ENCODE peak calls at places on chromosomes 12 and 14, in six cellular contexts. B, Y, O, K, H and U are unnamed samples.

GRCh38 chr12:87274594-87275245 is 754.5 kb downstream of the C12orf50 start:
- DNase-seq in O (no peak), H (no peak), K (peak), Y (no peak), B (no peak), U (no peak)

GRCh38 chr12:120439646-120440247 is 1.8 kb downstream of the COX6A1 start:
- DNase-seq in B (peak), K (peak), O (no peak), Y (no peak), H (no peak), U (no peak)

GRCh38 chr14:87043667-87044200 is 949.2 kb downstream of the GALC start:
- DNase-seq in H (no peak), O (no peak), Y (no peak), B (no peak), K (no peak), U (no peak)

GRCh38 chr12:9649532-9649940 is 20.0 kb upstream of the CLEC2D start:
- DNase-seq in H (no peak), O (no peak), Y (no peak), B (no peak), K (no peak), U (no peak)

GRCh38 chr12:49885663-49886461 is 17.8 kb downstream of the FAIM2 start:
- DNase-seq in H (peak), B (no peak), O (no peak), K (no peak), Y (no peak), U (no peak)

GRCh38 chr14:61426048-61426447 is 104.7 kb downstream of the PRKCH start:
- DNase-seq in H (no peak), Y (no peak), B (no peak), K (no peak), O (no peak), U (no peak)

GRCh38 chr12:33330940-33331339 is 108.7 kb downstream of the SYT10 start:
- DNase-seq in K (no peak), O (no peak), Y (no peak), B (no peak), H (no peak), U (no peak)

GRCh38 chr12:20183563-20183962 is 184.8 kb upstream of the PDE3A start:
- DNase-seq in B (peak), H (no peak), O (no peak), Y (no peak), K (peak), U (no peak)

GRCh38 chr12:125079943-125080645 is 14.9 kb downstream of the AACS start:
- DNase-seq in O (no peak), B (no peak), H (peak), Y (no peak), K (peak), U (no peak)

GRCh38 chr12:47636908-47637780 is 68.7 kb downstream of the RPAP3 start:
- DNase-seq in O (no peak), H (peak), K (peak), B (no peak), Y (no peak), U (no peak)

GRCh38 chr12:118127867-118128266 is 8.1 kb upstream of the PEBP1 start:
- DNase-seq in O (no peak), Y (no peak), B (no peak), K (no peak), H (no peak), U (no peak)

GRCh38 chr12:27535318-27535717 is 11.3 kb downstream of the PPFIBP1 start:
- DNase-seq in Y (no peak), B (no peak), H (no peak), K (no peak), O (no peak), U (no peak)

GRCh38 chr14:102605026-102605425 is 12.6 kb downstream of the RCOR1 start:
- DNase-seq in Y (peak), H (no peak), K (no peak), B (no peak), O (no peak), U (no peak)

GRCh38 chr14:106790189-106791036 is 1264.0 kb downstream of the TMEM121 start:
- DNase-seq in B (no peak), H (peak), K (no peak), O (no peak), Y (no peak), U (no peak)

GRCh38 chr14:99537399-99537798 is 56.2 kb downstream of the CCNK start:
- DNase-seq in Y (no peak), O (no peak), H (no peak), B (peak), K (peak), U (peak)

GRCh38 chr12:30997685-30998440 is 71.3 kb downstream of the TSPAN11 start:
- DNase-seq in B (no peak), Y (no peak), O (no peak), K (no peak), H (peak), U (no peak)

GRCh38 chr12:92042791-92043531 is 102.7 kb downstream of the BTG1 start:
- DNase-seq in H (no peak), K (no peak), B (no peak), O (no peak), Y (no peak), U (no peak)

GRCh38 chr14:64506751-64507150 is 2.2 kb downstream of the ZBTB1 start:
- DNase-seq in K (no peak), H (no peak), O (no peak), Y (no peak), B (no peak), U (no peak)

GRCh38 chr12:26277511-26278246 is 82.3 kb downstream of the SSPN start:
- DNase-seq in H (no peak), K (no peak), B (peak), O (no peak), Y (no peak), U (no peak)

GRCh38 chr12:107610030-107610859 is 75.4 kb upstream of the PWP1 start:
- DNase-seq in O (no peak), H (no peak), Y (no peak), K (peak), B (peak), U (peak)

GRCh38 chr12:132432721-132433577 is 57.0 kb upstream of the FBRSL1 start:
- DNase-seq in O (no peak), B (no peak), Y (no peak), K (peak), H (no peak), U (no peak)

GRCh38 chr14:34472706-34473279 is 10.8 kb upstream of the SPTSSA start:
- DNase-seq in O (no peak), B (no peak), K (no peak), H (no peak), Y (no peak), U (no peak)

GRCh38 chr12:102958830-102959176 is 1.3 kb downstream of the ASCL1 start:
- DNase-seq in O (no peak), B (no peak), H (no peak), Y (no peak), K (no peak), U (no peak)

GRCh38 chr12:102957339-102958050 is at the start of gene ASCL1:
- DNase-seq in H (no peak), Y (no peak), O (no peak), K (peak), B (no peak), U (no peak)

GRCh38 chr12:102956738-102957338 is 636 bp upstream of the ASCL1 start:
- DNase-seq in K (no peak), B (no peak), H (no peak), Y (no peak), O (no peak), U (no peak)

GRCh38 chr12:102959391-102959790 is 1.9 kb downstream of the ASCL1 start:
- DNase-seq in H (no peak), K (no peak), Y (no peak), B (no peak), O (no peak), U (no peak)

GRCh38 chr12:102958073-102958829 is 777 bp downstream of the ASCL1 start:
- DNase-seq in H (no peak), K (no peak), Y (no peak), O (no peak), B (peak), U (no peak)
- H3K4me3 ChIP-seq in H (peak), K (peak), Y (peak), O (peak), B (peak), U (peak)

DNA sequence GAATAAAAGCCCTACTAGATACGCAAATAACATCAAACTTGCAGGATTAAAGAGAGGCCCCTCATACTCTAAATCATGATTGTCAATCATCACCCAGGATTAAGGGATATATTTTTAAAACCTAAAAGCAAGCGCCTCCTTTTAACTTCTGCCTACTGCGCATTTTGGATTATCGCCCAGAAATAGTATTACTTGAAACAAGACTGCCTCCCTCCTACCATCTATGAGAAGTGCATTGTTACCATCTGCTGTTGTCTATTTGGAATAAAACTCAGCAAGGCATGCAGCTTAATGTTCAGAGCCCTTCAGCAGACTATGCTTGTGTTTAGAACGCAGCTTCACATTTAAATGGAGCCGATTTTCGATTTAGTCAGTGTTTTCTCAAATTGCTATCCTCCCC is 79.6 kb downstream of the EXOC5 start:
- DNase-seq in B (peak), O (no peak), H (no peak), K (peak), Y (no peak), U (peak)
- TF ChIP-seq CTCF in B (no peak), O (peak), H (no peak), K (peak), Y (no peak), U (peak)

GRCh38 chr12:70927356-70927755 is 6.8 kb upstream of the PTPRR start:
- DNase-seq in Y (no peak), B (no peak), H (no peak), O (no peak), K (no peak), U (no peak)

GRCh38 chr12:70929029-70929428 is 8.5 kb upstream of the PTPRR start:
- DNase-seq in Y (no peak), K (no peak), B (no peak), H (no peak), O (no peak), U (no peak)

GRCh38 chr12:70933133-70933532 is 12.6 kb upstream of the PTPRR start:
- DNase-seq in Y (no peak), K (no peak), H (no peak), O (no peak), B (no peak), U (no peak)

GRCh38 chr12:70925542-70925941 is 5.0 kb upstream of the PTPRR start:
- DNase-seq in K (no peak), H (no peak), O (no peak), Y (no peak), B (no peak), U (no peak)

GRCh38 chr12:70928066-70928465 is 7.5 kb upstream of the PTPRR start:
- DNase-seq in O (no peak), K (no peak), B (no peak), Y (no peak), H (no peak), U (no peak)
- H3K4me3 ChIP-seq in O (no peak), K (no peak), B (no peak), Y (no peak), H (no peak), U (no peak)

GRCh38 chr12:17976202-17976601 is 113.8 kb downstream of the RERGL start:
- DNase-seq in K (no peak), H (no peak), O (no peak), Y (no peak), B (no peak), U (no peak)
- TF ChIP-seq CTCF in K (peak), H (no peak), O (peak), Y (no peak), B (peak), U (peak)

DNA sequence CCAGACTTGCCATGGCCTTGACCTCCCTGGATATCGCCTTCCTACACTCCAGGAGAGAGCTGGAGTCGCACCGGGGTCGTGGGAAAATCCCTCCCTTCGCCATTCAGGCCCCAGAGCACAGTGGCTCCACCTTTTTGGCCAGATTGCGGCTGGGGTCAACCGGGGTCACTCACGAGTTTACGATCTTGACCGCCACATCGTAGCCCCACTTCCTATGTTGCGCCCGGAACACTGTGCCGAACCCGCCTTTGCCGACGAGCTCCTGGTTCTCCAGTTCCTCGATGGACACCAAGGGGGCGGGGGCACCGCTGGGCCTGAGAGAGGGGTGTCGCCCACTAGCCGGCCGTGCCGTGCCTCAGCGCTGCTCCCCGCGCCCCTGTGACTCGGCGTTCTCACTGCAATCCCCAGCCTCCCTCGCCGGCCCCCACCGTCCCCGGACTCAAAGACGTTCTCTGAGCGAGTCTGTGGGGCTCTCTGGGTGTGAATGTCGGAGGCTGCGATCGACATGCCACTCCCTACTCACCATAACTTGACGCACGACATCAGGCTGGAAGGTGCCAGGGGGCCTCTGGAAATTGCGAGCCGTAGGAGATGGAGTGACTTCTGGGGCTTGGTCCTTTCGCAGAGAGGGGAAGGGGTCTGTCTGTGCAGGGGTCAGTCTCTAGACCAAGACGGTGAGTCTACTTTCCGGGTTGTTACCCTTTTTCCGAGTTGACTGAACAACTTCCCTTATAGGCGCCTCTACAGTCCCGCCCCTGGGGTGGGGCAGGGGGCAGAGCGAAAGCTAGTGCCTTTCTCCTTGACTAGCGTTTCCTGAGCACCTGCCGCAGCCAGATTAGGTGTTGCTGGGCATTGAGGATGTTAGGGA is at the start of gene RIPK3:
- DNase-seq in Y (no peak), K (no peak), B (no peak), H (peak), O (no peak), U (no peak)
- H3K4me3 ChIP-seq in Y (peak), K (no peak), B (peak), H (peak), O (no peak), U (no peak)

GRCh38 chr14:33435911-33436310 is 497.2 kb downstream of the NPAS3 start:
- DNase-seq in H (no peak), K (peak), Y (no peak), B (peak), O (no peak), U (peak)

GRCh38 chr14:33430414-33430813 is 491.7 kb downstream of the NPAS3 start:
- DNase-seq in O (no peak), H (no peak), Y (no peak), B (no peak), K (no peak), U (no peak)

DNA sequence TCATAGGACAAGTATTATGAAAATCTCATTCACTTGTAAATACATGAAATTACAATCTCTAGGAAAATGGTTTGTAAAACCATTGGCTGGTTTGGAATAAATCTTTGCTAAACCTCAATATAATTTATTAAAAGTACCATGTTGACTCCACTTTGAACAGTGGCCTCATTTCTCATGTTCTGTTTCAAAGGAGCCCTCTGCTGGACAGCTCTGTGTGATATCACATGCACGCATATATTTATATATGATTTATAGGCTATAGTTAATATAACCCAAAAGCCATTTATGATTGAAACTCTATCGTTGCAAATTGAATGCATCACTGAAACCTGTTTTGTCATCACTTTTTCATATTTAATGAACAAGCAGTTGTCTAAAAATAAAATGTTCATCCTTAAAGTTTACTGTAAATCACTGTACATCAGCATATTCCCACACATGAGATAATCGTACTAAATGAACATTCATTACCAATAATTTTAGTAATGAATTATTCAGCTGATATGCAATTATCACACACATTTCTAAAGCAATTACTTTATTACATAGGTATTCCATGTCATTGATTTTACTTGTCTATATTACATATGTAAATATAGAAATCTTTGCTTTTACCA is 493.8 kb downstream of the NPAS3 start:
- DNase-seq in H (no peak), B (peak), K (peak), Y (no peak), O (no peak), U (peak)
- TF ChIP-seq CTCF in H (peak), B (peak), K (peak), Y (peak), O (peak), U (peak)